ENCODE peak calls at places on chromosome 15, in four cellular contexts. One of them, this sample, is unnamed.

GRCh38 chr15:70629735-70630273 is 133.6 kb downstream of the UACA start:
- DNase-seq in stimulated activated CD4-positive, alpha-beta T cell treated with anti-CD3 and anti-CD28 coated beads, Interleukin-15, amount 100 ng/mL, for 1 hour: no peak
- DNase-seq in K562: no peak
- DNase-seq in HS-5: no peak
- DNase-seq in this sample: no peak

GRCh38 chr15:36632196-36632595 is 52.8 kb downstream of the CDIN1 start:
- DNase-seq in stimulated activated CD4-positive, alpha-beta T cell treated with anti-CD3 and anti-CD28 coated beads, Interleukin-15, amount 100 ng/mL, for 1 hour: no peak
- DNase-seq in HS-5: peak; percentile 48
- DNase-seq in K562: no peak
- DNase-seq in this sample: no peak

GRCh38 chr15:64571857-64572291 is 111.5 kb downstream of the ZNF609 start:
- DNase-seq in HS-5: no peak
- DNase-seq in K562: no peak
- DNase-seq in stimulated activated CD4-positive, alpha-beta T cell treated with anti-CD3 and anti-CD28 coated beads, Interleukin-15, amount 100 ng/mL, for 1 hour: no peak
- DNase-seq in this sample: no peak

GRCh38 chr15:68337826-68338225 is 60.3 kb downstream of the FEM1B start:
- DNase-seq in HS-5: no peak
- DNase-seq in stimulated activated CD4-positive, alpha-beta T cell treated with anti-CD3 and anti-CD28 coated beads, Interleukin-15, amount 100 ng/mL, for 1 hour: no peak
- DNase-seq in K562: no peak
- DNase-seq in this sample: no peak

GRCh38 chr15:91100561-91101355 is 701 bp downstream of the SV2B start:
- DNase-seq in stimulated activated CD4-positive, alpha-beta T cell treated with anti-CD3 and anti-CD28 coated beads, Interleukin-15, amount 100 ng/mL, for 1 hour: no peak
- DNase-seq in HS-5: no peak
- DNase-seq in K562: no peak
- DNase-seq in this sample: peak; percentile 1

GRCh38 chr15:90219421-90220141 is 14.2 kb downstream of the CIB1 start:
- DNase-seq in K562: peak; percentile 82
- DNase-seq in stimulated activated CD4-positive, alpha-beta T cell treated with anti-CD3 and anti-CD28 coated beads, Interleukin-15, amount 100 ng/mL, for 1 hour: peak; percentile 56
- DNase-seq in HS-5: no peak
- DNase-seq in this sample: peak; percentile 10

GRCh38 chr15:32993285-32993684 is 201.2 kb downstream of the FMN1 start:
- DNase-seq in stimulated activated CD4-positive, alpha-beta T cell treated with anti-CD3 and anti-CD28 coated beads, Interleukin-15, amount 100 ng/mL, for 1 hour: no peak
- DNase-seq in K562: no peak
- DNase-seq in HS-5: no peak
- DNase-seq in this sample: no peak

GRCh38 chr15:39345176-39345575 is 235.7 kb upstream of the THBS1 start:
- DNase-seq in K562: no peak
- DNase-seq in HS-5: no peak
- DNase-seq in stimulated activated CD4-positive, alpha-beta T cell treated with anti-CD3 and anti-CD28 coated beads, Interleukin-15, amount 100 ng/mL, for 1 hour: no peak
- DNase-seq in this sample: no peak

GRCh38 chr15:45871121-45871855 is 236.5 kb downstream of the SQOR start:
- DNase-seq in HS-5: no peak
- DNase-seq in stimulated activated CD4-positive, alpha-beta T cell treated with anti-CD3 and anti-CD28 coated beads, Interleukin-15, amount 100 ng/mL, for 1 hour: no peak
- DNase-seq in K562: no peak
- DNase-seq in this sample: no peak

GRCh38 chr15:44289352-44289790 is 852 bp downstream of the GOLM2 start:
- DNase-seq in stimulated activated CD4-positive, alpha-beta T cell treated with anti-CD3 and anti-CD28 coated beads, Interleukin-15, amount 100 ng/mL, for 1 hour: no peak
- DNase-seq in K562: no peak
- DNase-seq in HS-5: no peak
- DNase-seq in this sample: no peak

GRCh38 chr15:72902245-72902928 is 118.8 kb upstream of the ADPGK start:
- DNase-seq in stimulated activated CD4-positive, alpha-beta T cell treated with anti-CD3 and anti-CD28 coated beads, Interleukin-15, amount 100 ng/mL, for 1 hour: no peak
- DNase-seq in HS-5: no peak
- DNase-seq in K562: no peak
- DNase-seq in this sample: no peak

GRCh38 chr15:80780416-80781221 is 1.4 kb downstream of the CEMIP start:
- DNase-seq in HS-5: no peak
- DNase-seq in K562: peak; percentile 40
- DNase-seq in stimulated activated CD4-positive, alpha-beta T cell treated with anti-CD3 and anti-CD28 coated beads, Interleukin-15, amount 100 ng/mL, for 1 hour: peak; percentile 16
- DNase-seq in this sample: no peak

GRCh38 chr15:72202801-72203506 is 5.4 kb upstream of the GRAMD2A start:
- DNase-seq in K562: no peak
- DNase-seq in HS-5: no peak
- DNase-seq in stimulated activated CD4-positive, alpha-beta T cell treated with anti-CD3 and anti-CD28 coated beads, Interleukin-15, amount 100 ng/mL, for 1 hour: no peak
- DNase-seq in this sample: peak; percentile 51

GRCh38 chr15:53811530-53811929 is 52.1 kb upstream of the WDR72 start:
- DNase-seq in K562: no peak
- DNase-seq in HS-5: no peak
- DNase-seq in stimulated activated CD4-positive, alpha-beta T cell treated with anti-CD3 and anti-CD28 coated beads, Interleukin-15, amount 100 ng/mL, for 1 hour: no peak
- DNase-seq in this sample: no peak

GRCh38 chr15:66772967-66773873 is 71.2 kb downstream of the SMAD6 start:
- DNase-seq in K562: no peak
- DNase-seq in HS-5: no peak
- DNase-seq in stimulated activated CD4-positive, alpha-beta T cell treated with anti-CD3 and anti-CD28 coated beads, Interleukin-15, amount 100 ng/mL, for 1 hour: no peak
- DNase-seq in this sample: no peak

GRCh38 chr15:24752354-24752753 is 76.8 kb downstream of the NPAP1 start:
- DNase-seq in K562: no peak
- DNase-seq in stimulated activated CD4-positive, alpha-beta T cell treated with anti-CD3 and anti-CD28 coated beads, Interleukin-15, amount 100 ng/mL, for 1 hour: no peak
- DNase-seq in HS-5: no peak
- DNase-seq in this sample: no peak

GRCh38 chr15:39789736-39790135 is 7.1 kb upstream of the FSIP1 start:
- DNase-seq in HS-5: no peak
- DNase-seq in K562: no peak
- DNase-seq in stimulated activated CD4-positive, alpha-beta T cell treated with anti-CD3 and anti-CD28 coated beads, Interleukin-15, amount 100 ng/mL, for 1 hour: no peak
- DNase-seq in this sample: peak; percentile 41

GRCh38 chr15:56410712-56411111 is 45.5 kb downstream of the TEX9 start:
- DNase-seq in stimulated activated CD4-positive, alpha-beta T cell treated with anti-CD3 and anti-CD28 coated beads, Interleukin-15, amount 100 ng/mL, for 1 hour: no peak
- DNase-seq in HS-5: no peak
- DNase-seq in K562: no peak
- DNase-seq in this sample: peak; percentile 36

GRCh38 chr15:99167640-99168039 is 62.8 kb downstream of the SYNM start:
- DNase-seq in HS-5: no peak
- DNase-seq in stimulated activated CD4-positive, alpha-beta T cell treated with anti-CD3 and anti-CD28 coated beads, Interleukin-15, amount 100 ng/mL, for 1 hour: no peak
- DNase-seq in K562: no peak
- DNase-seq in this sample: no peak

GRCh38 chr15:92645051-92645631 is 10.4 kb downstream of the FAM174B start:
- DNase-seq in HS-5: no peak
- DNase-seq in K562: peak; percentile 21
- DNase-seq in stimulated activated CD4-positive, alpha-beta T cell treated with anti-CD3 and anti-CD28 coated beads, Interleukin-15, amount 100 ng/mL, for 1 hour: no peak
- DNase-seq in this sample: no peak

GRCh38 chr15:65355983-65356353 is 21.8 kb downstream of the IGDCC3 start:
- DNase-seq in HS-5: no peak
- DNase-seq in stimulated activated CD4-positive, alpha-beta T cell treated with anti-CD3 and anti-CD28 coated beads, Interleukin-15, amount 100 ng/mL, for 1 hour: no peak
- DNase-seq in K562: no peak
- DNase-seq in this sample: no peak

GRCh38 chr15:48565560-48566482 is 79.7 kb downstream of the FBN1 start:
- DNase-seq in stimulated activated CD4-positive, alpha-beta T cell treated with anti-CD3 and anti-CD28 coated beads, Interleukin-15, amount 100 ng/mL, for 1 hour: no peak
- DNase-seq in K562: no peak
- DNase-seq in HS-5: peak; percentile 93
- DNase-seq in this sample: no peak

GRCh38 chr15:92449476-92449875 is 55.8 kb downstream of the ST8SIA2 start:
- DNase-seq in HS-5: peak; percentile 11
- DNase-seq in K562: no peak
- DNase-seq in stimulated activated CD4-positive, alpha-beta T cell treated with anti-CD3 and anti-CD28 coated beads, Interleukin-15, amount 100 ng/mL, for 1 hour: no peak
- DNase-seq in this sample: no peak

GRCh38 chr15:70528270-70528706 is 235.1 kb downstream of the UACA start:
- DNase-seq in stimulated activated CD4-positive, alpha-beta T cell treated with anti-CD3 and anti-CD28 coated beads, Interleukin-15, amount 100 ng/mL, for 1 hour: peak; percentile 22
- DNase-seq in K562: peak; percentile 20
- DNase-seq in HS-5: no peak
- DNase-seq in this sample: no peak

GRCh38 chr15:53447053-53447574 is 312.3 kb downstream of the WDR72 start:
- DNase-seq in stimulated activated CD4-positive, alpha-beta T cell treated with anti-CD3 and anti-CD28 coated beads, Interleukin-15, amount 100 ng/mL, for 1 hour: no peak
- DNase-seq in K562: no peak
- DNase-seq in HS-5: no peak
- DNase-seq in this sample: no peak

GRCh38 chr15:37931868-37932267 is 2.6 kb upstream of the TMCO5A start:
- DNase-seq in stimulated activated CD4-positive, alpha-beta T cell treated with anti-CD3 and anti-CD28 coated beads, Interleukin-15, amount 100 ng/mL, for 1 hour: no peak
- DNase-seq in HS-5: peak; percentile 53
- DNase-seq in K562: no peak
- DNase-seq in this sample: no peak

GRCh38 chr15:38398134-38398533 is 55.8 kb upstream of the FAM98B start:
- DNase-seq in stimulated activated CD4-positive, alpha-beta T cell treated with anti-CD3 and anti-CD28 coated beads, Interleukin-15, amount 100 ng/mL, for 1 hour: no peak
- DNase-seq in K562: no peak
- DNase-seq in HS-5: peak; percentile 97
- DNase-seq in this sample: no peak

GRCh38 chr15:91032919-91033803 is 10.8 kb upstream of the VPS33B start:
- DNase-seq in K562: peak; percentile 68
- DNase-seq in stimulated activated CD4-positive, alpha-beta T cell treated with anti-CD3 and anti-CD28 coated beads, Interleukin-15, amount 100 ng/mL, for 1 hour: peak; percentile 28
- DNase-seq in HS-5: no peak
- DNase-seq in this sample: no peak

GRCh38 chr15:32706704-32707103 is 11.1 kb upstream of the GREM1 start:
- DNase-seq in HS-5: peak; percentile 82
- DNase-seq in K562: no peak
- DNase-seq in stimulated activated CD4-positive, alpha-beta T cell treated with anti-CD3 and anti-CD28 coated beads, Interleukin-15, amount 100 ng/mL, for 1 hour: no peak
- DNase-seq in this sample: no peak

GRCh38 chr15:42375252-42375651 is 16.0 kb downstream of the CAPN3 start:
- DNase-seq in K562: no peak
- DNase-seq in stimulated activated CD4-positive, alpha-beta T cell treated with anti-CD3 and anti-CD28 coated beads, Interleukin-15, amount 100 ng/mL, for 1 hour: no peak
- DNase-seq in HS-5: no peak
- DNase-seq in this sample: no peak

GRCh38 chr15:92892201-92892555 is 7.9 kb upstream of the CHD2 start:
- DNase-seq in stimulated activated CD4-positive, alpha-beta T cell treated with anti-CD3 and anti-CD28 coated beads, Interleukin-15, amount 100 ng/mL, for 1 hour: no peak
- DNase-seq in HS-5: no peak
- DNase-seq in K562: no peak
- DNase-seq in this sample: no peak

GRCh38 chr15:42035362-42035761 is 14.5 kb upstream of the PLA2G4E start:
- DNase-seq in HS-5: peak; percentile 32
- DNase-seq in stimulated activated CD4-positive, alpha-beta T cell treated with anti-CD3 and anti-CD28 coated beads, Interleukin-15, amount 100 ng/mL, for 1 hour: no peak
- DNase-seq in K562: no peak
- DNase-seq in this sample: no peak

GRCh38 chr15:83323296-83323711 is 38.8 kb upstream of the BNC1 start:
- DNase-seq in HS-5: peak; percentile 97
- DNase-seq in K562: no peak
- DNase-seq in stimulated activated CD4-positive, alpha-beta T cell treated with anti-CD3 and anti-CD28 coated beads, Interleukin-15, amount 100 ng/mL, for 1 hour: no peak
- DNase-seq in this sample: no peak

GRCh38 chr15:74869726-74870407 is 3.3 kb downstream of the SCAMP2 start:
- DNase-seq in stimulated activated CD4-positive, alpha-beta T cell treated with anti-CD3 and anti-CD28 coated beads, Interleukin-15, amount 100 ng/mL, for 1 hour: no peak
- DNase-seq in K562: no peak
- DNase-seq in HS-5: no peak
- DNase-seq in this sample: no peak